ENCODE peak calls at places on chromosome 1, in five cellular contexts. Z, B, E, D and Q are unnamed samples.

GRCh38 chr1:184854036-184854435 is 99.4 kb upstream of the EDEM3 start:
- DNase-seq in E (no peak), B (no peak), D (no peak), Z (no peak), Q (no peak)

GRCh38 chr1:148434832-148435231 is 48.3 kb downstream of the PPIAL4G start:
- DNase-seq in D (no peak), B (no peak), E (no peak), Z (no peak), Q (no peak)

GRCh38 chr1:92030701-92031107 is 919 bp downstream of the EPHX4 start:
- DNase-seq in D (peak), E (no peak), Z (no peak), B (no peak), Q (no peak)

GRCh38 chr1:79161077-79161476 is 154.5 kb upstream of the ADGRL4 start:
- DNase-seq in D (peak), Z (no peak), B (no peak), E (no peak), Q (no peak)

GRCh38 chr1:93459126-93459525 is 11.2 kb downstream of the FNBP1L start:
- DNase-seq in E (no peak), D (no peak), B (no peak), Z (no peak), Q (no peak)

GRCh38 chr1:216293673-216294072 is 129.6 kb downstream of the USH2A start:
- DNase-seq in B (no peak), Z (no peak), E (no peak), D (peak), Q (no peak)

GRCh38 chr1:40653851-40654537 is 11.5 kb downstream of the RIMS3 start:
- DNase-seq in Z (no peak), B (no peak), D (no peak), E (no peak), Q (no peak)

GRCh38 chr1:49197081-49197480 is 420.4 kb upstream of the BEND5 start:
- DNase-seq in D (no peak), E (no peak), B (no peak), Z (no peak), Q (no peak)

GRCh38 chr1:11590395-11590794 is 63.8 kb downstream of the FBXO2 start:
- DNase-seq in Z (no peak), D (no peak), E (no peak), B (no peak), Q (no peak)

GRCh38 chr1:71944006-71944405 is 338.3 kb downstream of the NEGR1 start:
- DNase-seq in E (no peak), D (no peak), B (no peak), Z (no peak), Q (no peak)

GRCh38 chr1:27192039-27192529 is 37.2 kb upstream of the SLC9A1 start:
- DNase-seq in B (no peak), Z (no peak), D (no peak), E (no peak), Q (no peak)

GRCh38 chr1:220775238-220775853 is 11.4 kb upstream of the MTARC1 start:
- DNase-seq in Z (no peak), B (no peak), D (no peak), E (no peak), Q (no peak)

GRCh38 chr1:230066466-230067404 is at the start of gene GALNT2:
- DNase-seq in D (peak), Z (peak), E (peak), B (peak), Q (peak)

GRCh38 chr1:109304221-109304915 is 2.4 kb downstream of the MYBPHL start:
- DNase-seq in B (no peak), E (peak), D (no peak), Z (no peak), Q (no peak)

GRCh38 chr1:50879137-50879536 is 80.9 kb downstream of the FAF1 start:
- DNase-seq in E (no peak), B (no peak), D (no peak), Z (no peak), Q (no peak)

GRCh38 chr1:245365621-245366020 is 210.8 kb downstream of the KIF26B start:
- DNase-seq in E (no peak), D (no peak), Z (no peak), B (no peak), Q (no peak)

GRCh38 chr1:200233393-200233792 is 176.4 kb downstream of the ZNF281 start:
- DNase-seq in D (peak), E (no peak), B (no peak), Z (no peak), Q (no peak)

GRCh38 chr1:15128520-15129313 is 24.8 kb upstream of the TMEM51 start:
- DNase-seq in Z (peak), E (peak), D (peak), B (peak), Q (peak)

GRCh38 chr1:31934706-31935629 is 3.2 kb downstream of the PTP4A2 start:
- DNase-seq in E (no peak), Z (peak), B (no peak), D (peak), Q (no peak)

GRCh38 chr1:109910963-109911798 is 532 bp downstream of the CSF1 start:
- DNase-seq in E (no peak), D (no peak), B (no peak), Z (no peak), Q (no peak)

GRCh38 chr1:77832889-77833288 is 53.4 kb downstream of the MIGA1 start:
- DNase-seq in D (peak), Z (no peak), E (no peak), B (no peak), Q (no peak)

GRCh38 chr1:196423612-196424011 is 184.6 kb downstream of the KCNT2 start:
- DNase-seq in D (peak), E (no peak), Z (no peak), B (no peak), Q (no peak)

GRCh38 chr1:159595006-159595405 is 7.4 kb downstream of the APCS start:
- DNase-seq in D (no peak), Z (no peak), B (no peak), E (no peak), Q (no peak)

GRCh38 chr1:62783736-62784508 is at the start of gene ATG4C:
- DNase-seq in E (peak), B (peak), D (peak), Z (peak), Q (peak)

GRCh38 chr1:76759950-76760349 is 107.3 kb upstream of the ST6GALNAC5 start:
- DNase-seq in Z (no peak), D (peak), E (no peak), B (peak), Q (no peak)
- TF ChIP-seq CTCF in Z (no peak), D (no peak), E (no peak), B (no peak), Q (no peak)

GRCh38 chr1:181105134-181106021 is 16.9 kb downstream of the IER5 start:
- DNase-seq in B (peak), E (peak), Z (peak), D (peak), Q (peak)
- TF ChIP-seq POLR2A in B (no peak), E (no peak), Z (no peak), D (peak), Q (no peak)

GRCh38 chr1:98251497-98251896 is 330.7 kb upstream of the DPYD start:
- DNase-seq in D (no peak), E (no peak), B (no peak), Z (no peak), Q (no peak)
- TF ChIP-seq CTCF in D (no peak), E (no peak), B (no peak), Z (no peak), Q (no peak)

GRCh38 chr1:37692078-37692833 is at the start of gene CDCA8:
- DNase-seq in B (peak), Z (peak), E (peak), D (peak), Q (peak)
- TF ChIP-seq POLR2A in B (no peak), Z (no peak), E (no peak), D (peak), Q (no peak)

DNA sequence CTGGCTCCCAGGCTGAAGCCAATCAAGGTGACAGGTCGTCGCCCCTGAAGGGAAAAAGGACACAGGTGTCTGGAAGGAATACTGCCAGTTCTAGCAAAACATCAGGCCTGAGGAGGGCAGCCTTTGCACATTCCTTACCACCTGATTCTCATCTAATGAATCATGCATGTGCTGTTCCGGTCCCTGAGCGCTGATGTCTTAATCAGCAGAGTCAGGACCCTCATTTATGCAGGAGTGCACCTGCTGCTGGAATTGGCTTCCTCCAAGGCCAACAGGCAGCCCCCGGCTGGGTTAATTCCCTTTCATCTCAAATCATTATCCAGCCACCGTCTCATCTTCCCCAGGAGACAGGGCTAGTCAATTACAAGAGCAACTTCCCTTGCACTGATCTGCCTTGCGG is 62.3 kb downstream of the TMCO4 start:
- DNase-seq in D (no peak), B (no peak), Z (no peak), E (no peak), Q (no peak)
- TF ChIP-seq CTCF in D (peak), B (no peak), Z (no peak), E (no peak), Q (no peak)

GRCh38 chr1:29683472-29683871 is 447.1 kb downstream of the PTPRU start:
- DNase-seq in Z (peak), E (no peak), D (no peak), B (no peak), Q (no peak)
- TF ChIP-seq POLR2A in Z (no peak), E (no peak), D (no peak), B (no peak), Q (no peak)

GRCh38 chr1:211607752-211608478 is 29.0 kb upstream of the SLC30A1 start:
- DNase-seq in B (no peak), E (no peak), Z (no peak), D (no peak), Q (no peak)
- TF ChIP-seq CTCF in B (no peak), E (no peak), Z (no peak), D (no peak), Q (no peak)

GRCh38 chr1:211577277-211577825 is 1.6 kb downstream of the SLC30A1 start:
- DNase-seq in B (no peak), D (peak), E (no peak), Z (no peak), Q (no peak)

GRCh38 chr1:211576717-211577116 is 2.2 kb downstream of the SLC30A1 start:
- DNase-seq in Z (no peak), E (no peak), D (no peak), B (no peak), Q (no peak)

GRCh38 chr1:211578640-211579433 is at the start of gene SLC30A1:
- DNase-seq in Z (peak), E (peak), D (peak), B (peak), Q (peak)

GRCh38 chr1:211579434-211580302 is 707 bp upstream of the SLC30A1 start:
- DNase-seq in E (no peak), B (peak), D (peak), Z (no peak), Q (peak)

GRCh38 chr1:211577826-211578639 is 928 bp downstream of the SLC30A1 start:
- DNase-seq in Z (peak), E (peak), B (peak), D (peak), Q (peak)
- TF ChIP-seq POLR2A in Z (no peak), E (no peak), B (no peak), D (no peak), Q (no peak)

GRCh38 chr1:150972417-150972940 is 2.2 kb downstream of the CERS2 start:
- DNase-seq in D (no peak), Z (no peak), B (no peak), E (no peak), Q (no peak)

GRCh38 chr1:150971583-150972416 is 2.8 kb downstream of the CERS2 start:
- DNase-seq in Z (no peak), B (peak), D (no peak), E (no peak), Q (no peak)

GRCh38 chr1:150974580-150975478 is at the start of gene CERS2:
- DNase-seq in Z (peak), D (peak), B (peak), E (peak), Q (peak)

GRCh38 chr1:150973258-150973825 is 1.3 kb downstream of the CERS2 start:
- DNase-seq in Z (no peak), B (peak), E (no peak), D (no peak), Q (no peak)

GRCh38 chr1:150973826-150974579 is 632 bp downstream of the CERS2 start:
- DNase-seq in Z (no peak), E (no peak), B (peak), D (no peak), Q (no peak)
- TF ChIP-seq CTCF in Z (no peak), E (peak), B (no peak), D (no peak), Q (no peak)

GRCh38 chr1:8864713-8865397 is 13.6 kb downstream of the ENO1 start:
- DNase-seq in D (no peak), E (no peak), Z (no peak), B (no peak), Q (no peak)

GRCh38 chr1:8867878-8868567 is 10.5 kb downstream of the ENO1 start:
- DNase-seq in Z (no peak), D (no peak), B (no peak), E (no peak), Q (no peak)

GRCh38 chr1:8863712-8864324 is 14.7 kb downstream of the ENO1 start:
- DNase-seq in E (no peak), D (no peak), Z (no peak), B (no peak), Q (no peak)

GRCh38 chr1:8866173-8866791 is 12.2 kb downstream of the ENO1 start:
- DNase-seq in Z (no peak), B (no peak), E (no peak), D (no peak), Q (no peak)

GRCh38 chr1:8866792-8867415 is 11.6 kb downstream of the ENO1 start:
- DNase-seq in Z (no peak), E (no peak), D (no peak), B (no peak), Q (no peak)
- TF ChIP-seq POLR2A in Z (no peak), E (no peak), D (peak), B (no peak), Q (no peak)